ENCODE peak calls at places on chromosomes 16 and 17, in ten cellular contexts. T is natural killer cell; L is mammary epithelial cell; V is stomach; A is body of pancreas; N is ovary; C is HFFc6; X is CD8-positive, alpha-beta T cell; J is AG04450; E is breast epithelium. Q is an unnamed sample.

GRCh38 chr17:82229686-82230626 is 1.1 kb downstream of the SLC16A3 start:
- DNase-seq in A (no peak), E (no peak), X (no peak), T (peak; percentile 27), J (no peak), V (no peak), N (no peak), C (no peak), L (no peak), Q (peak; percentile 84)

GRCh38 chr16:56312556-56312955 is 112.8 kb downstream of the AMFR start:
- DNase-seq in L (no peak), C (no peak), X (no peak), A (no peak), T (no peak), N (no peak), V (no peak), E (no peak), J (no peak), Q (no peak)

GRCh38 chr17:28320215-28321061 is 1.4 kb downstream of the TMEM97 start:
- DNase-seq in J (no peak), N (no peak), E (no peak), T (no peak), X (no peak), A (no peak), C (no peak), V (no peak), L (no peak), Q (no peak)

GRCh38 chr17:63349478-63350000 is 96.6 kb downstream of the CYB561 start:
- DNase-seq in N (no peak), V (no peak), C (peak; percentile 89), E (no peak), L (no peak), J (no peak), A (no peak), X (no peak), T (no peak), Q (no peak)

GRCh38 chr16:82935781-82936180 is 309.0 kb downstream of the CDH13 start:
- DNase-seq in X (no peak), C (no peak), T (no peak), A (no peak), L (no peak), V (no peak), N (no peak), E (no peak), J (no peak), Q (no peak)

GRCh38 chr17:28724500-28725165 is 1.4 kb downstream of the TLCD1 start:
- DNase-seq in E (no peak), T (no peak), N (no peak), C (no peak), J (no peak), V (no peak), A (no peak), L (no peak), X (no peak), Q (no peak)

GRCh38 chr16:29994613-29995329 is 646 bp downstream of the HIRIP3 start:
- DNase-seq in N (peak; percentile 70), X (no peak), T (no peak), A (peak; percentile 75), C (peak; percentile 96), V (peak; percentile 78), J (no peak), E (peak; percentile 56), L (peak; percentile 87), Q (no peak)

GRCh38 chr16:22373662-22374310 is 633 bp downstream of the CDR2 start:
- DNase-seq in A (peak; percentile 66), L (no peak), V (peak; percentile 62), N (peak; percentile 66), X (peak; percentile 69), E (peak; percentile 44), J (no peak), T (peak; percentile 28), C (peak; percentile 12), Q (peak; percentile 51)

DNA sequence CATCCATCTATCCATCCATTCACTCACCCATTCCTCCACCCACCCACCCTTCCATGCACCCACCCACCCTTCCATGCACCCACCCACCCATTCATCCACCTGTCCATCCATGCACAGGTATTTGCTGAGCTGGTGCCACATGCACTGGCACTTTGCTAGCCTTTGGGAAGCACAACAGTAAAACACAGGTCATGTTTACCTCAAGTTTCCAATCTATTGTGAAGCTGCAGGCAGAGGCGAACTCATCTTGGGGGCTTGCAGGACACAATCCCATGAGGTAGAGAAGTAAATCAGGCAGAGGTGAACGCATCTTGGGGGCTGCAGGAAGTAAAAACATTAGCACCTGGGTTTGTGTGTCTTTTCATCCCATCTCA is 35.6 kb upstream of the CBFA2T3 start:
- DNase-seq in X (no peak), T (no peak), E (no peak), L (no peak), C (no peak), J (no peak), A (no peak), N (no peak), V (no peak), Q (no peak)
- TF ChIP-seq CTCF in X (no peak), T (no peak), E (no peak), L (no peak), C (no peak), J (no peak), A (no peak), N (no peak), V (no peak), Q (no peak)

GRCh38 chr17:1931759-1932579 is 93.2 kb downstream of the RTN4RL1 start:
- DNase-seq in E (no peak), N (peak; percentile 37), V (peak; percentile 77), J (no peak), X (no peak), C (no peak), T (no peak), L (peak; percentile 8), A (peak; percentile 38), Q (no peak)

GRCh38 chr17:1934901-1935300 is 90.2 kb downstream of the RTN4RL1 start:
- DNase-seq in T (no peak), V (no peak), E (no peak), A (no peak), J (no peak), C (no peak), N (no peak), X (no peak), L (no peak), Q (no peak)

GRCh38 chr17:1937461-1937860 is 87.7 kb downstream of the RTN4RL1 start:
- DNase-seq in T (no peak), E (no peak), C (no peak), X (no peak), L (no peak), N (no peak), A (no peak), J (no peak), V (no peak), Q (no peak)

GRCh38 chr17:1936766-1937165 is 88.4 kb downstream of the RTN4RL1 start:
- DNase-seq in A (no peak), E (no peak), L (no peak), X (no peak), N (no peak), T (no peak), C (no peak), J (no peak), V (no peak), Q (no peak)

DNA sequence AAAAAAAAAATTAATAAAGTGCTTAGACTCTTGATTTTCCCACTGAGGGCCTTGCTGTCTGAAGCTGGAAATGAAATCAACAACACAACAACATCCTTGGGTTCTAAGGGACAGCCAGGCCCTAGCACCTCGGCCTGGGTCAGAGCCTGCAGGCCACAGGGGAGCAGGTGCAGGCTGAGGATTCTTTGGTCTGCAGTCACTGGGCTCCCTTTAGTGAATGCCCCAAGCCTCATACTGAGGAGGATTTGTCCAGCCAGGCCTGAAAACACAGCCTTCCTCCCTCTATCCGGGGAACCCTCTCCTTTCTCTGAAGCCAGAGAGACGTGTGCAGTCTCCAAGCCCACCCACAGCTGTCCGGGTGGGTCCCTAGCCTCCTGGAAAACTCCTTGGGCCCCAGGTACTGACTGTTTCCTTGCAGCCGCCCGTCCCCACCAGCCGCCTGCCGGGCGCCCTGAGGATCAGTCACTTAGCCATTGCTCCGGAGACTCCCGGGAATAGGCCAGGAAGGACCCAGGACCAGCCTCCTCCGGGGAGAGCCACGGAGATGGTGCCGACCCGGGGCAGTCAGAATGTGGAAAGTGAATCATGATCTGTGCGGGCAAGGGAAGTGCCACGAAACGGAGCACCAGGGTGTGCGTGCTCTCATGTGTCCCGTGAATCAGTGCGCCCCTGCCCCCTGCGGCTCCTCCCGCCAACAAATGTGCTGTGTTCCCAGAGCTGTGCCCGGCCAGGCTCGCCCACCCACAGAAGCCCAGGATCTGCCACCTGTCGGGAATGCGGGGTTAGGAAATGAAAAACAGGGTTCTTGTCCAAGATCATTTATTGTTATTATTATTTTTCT is 91.0 kb downstream of the RTN4RL1 start:
- DNase-seq in A (no peak), J (no peak), T (no peak), V (no peak), E (no peak), L (no peak), X (no peak), C (no peak), N (no peak), Q (no peak)
- TF ChIP-seq CTCF in A (no peak), J (no peak), T (no peak), V (no peak), E (no peak), L (no peak), X (no peak), C (no peak), N (no peak), Q (no peak)

GRCh38 chr17:76384222-76384986 is at the start of gene SPHK1:
- DNase-seq in N (peak; percentile 72), J (no peak), C (peak; percentile 66), T (peak; percentile 68), X (peak; percentile 75), E (no peak), V (peak; percentile 75), L (peak; percentile 88), A (peak; percentile 69), Q (peak; percentile 96)

GRCh38 chr17:76382305-76382802 is 2.1 kb upstream of the SPHK1 start:
- DNase-seq in X (no peak), J (no peak), C (no peak), N (no peak), T (no peak), L (peak; percentile 66), A (peak; percentile 62), V (no peak), E (peak; percentile 54), Q (peak; percentile 85)

GRCh38 chr17:76382803-76383644 is 1.4 kb upstream of the SPHK1 start:
- DNase-seq in T (no peak), L (peak; percentile 83), X (peak; percentile 72), N (peak; percentile 54), C (peak; percentile 41), J (no peak), V (peak; percentile 50), A (peak; percentile 40), E (peak; percentile 70), Q (peak; percentile 72)

GRCh38 chr17:76384987-76385891 is 830 bp downstream of the SPHK1 start:
- DNase-seq in V (peak; percentile 31), T (peak; percentile 68), E (no peak), X (no peak), A (no peak), J (no peak), N (peak; percentile 57), L (peak; percentile 84), C (peak; percentile 70), Q (peak; percentile 89)

DNA sequence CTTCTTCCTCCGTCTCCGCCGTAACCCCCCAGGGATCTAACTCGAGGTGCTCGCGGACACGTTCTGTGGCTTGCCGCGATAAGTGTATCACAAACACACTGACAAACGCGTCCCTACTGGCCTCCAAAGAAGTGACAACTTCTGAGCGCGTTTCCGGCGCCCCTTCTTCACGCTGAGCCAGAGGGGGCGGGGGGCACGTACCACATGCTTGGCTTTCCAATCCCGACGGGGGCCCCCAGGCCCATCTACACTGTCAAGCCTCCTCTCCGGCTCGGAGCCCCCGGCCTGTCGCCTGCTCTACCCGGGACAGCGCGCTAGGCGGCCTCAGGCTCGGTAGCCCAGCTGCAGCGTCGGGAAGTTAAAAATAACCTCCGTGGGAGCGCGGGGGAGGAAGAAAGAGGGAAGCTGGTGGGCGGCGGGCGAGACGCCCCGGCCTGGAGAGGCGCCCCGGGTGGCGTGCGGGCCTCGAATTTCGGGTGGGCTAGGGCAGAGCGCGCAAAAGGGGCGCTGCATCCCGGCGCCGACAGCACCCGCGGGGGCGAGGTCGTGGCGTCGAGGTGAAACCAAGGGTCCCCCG is 676 bp upstream of the SPHK1 start:
- DNase-seq in N (peak; percentile 53), L (no peak), E (peak; percentile 50), V (peak; percentile 37), J (no peak), X (peak; percentile 63), A (peak; percentile 42), T (peak; percentile 62), C (peak; percentile 41), Q (peak; percentile 89)
- TF ChIP-seq CTCF in N (no peak), L (no peak), E (peak; percentile 57), V (no peak), J (peak; percentile 31), X (peak; percentile 37), A (peak; percentile 50), T (no peak), C (peak; percentile 56), Q (peak; percentile 34)

DNA sequence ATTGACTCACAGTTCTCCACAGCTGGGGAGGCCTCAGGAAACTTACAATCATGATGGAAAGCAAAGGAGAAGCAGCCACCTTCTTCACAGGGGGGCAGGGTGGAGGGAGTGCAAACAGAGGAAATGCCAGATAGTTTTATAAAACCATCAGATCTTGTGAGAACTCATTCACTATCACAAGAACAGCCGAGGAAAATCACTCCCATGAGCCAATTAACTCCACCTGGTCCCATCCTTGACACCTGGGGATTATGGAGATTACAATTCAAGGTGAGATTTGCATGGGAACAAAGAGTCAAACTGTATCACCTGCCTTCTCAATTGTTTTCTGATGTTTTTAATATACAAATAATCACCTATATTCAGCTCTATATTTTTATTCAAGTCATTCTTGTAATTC is 1527.3 kb upstream of the GOT2 start:
- DNase-seq in L (no peak), E (no peak), J (no peak), C (no peak), V (no peak), X (no peak), N (no peak), T (no peak), A (no peak), Q (no peak)
- TF ChIP-seq CTCF in L (no peak), E (no peak), J (no peak), C (no peak), V (no peak), X (no peak), N (no peak), T (no peak), A (no peak), Q (no peak)